ENCODE peak calls at places on chromosomes 5 and 9, in ten cellular contexts. One of them, this sample, is unnamed.

GRCh38 chr5:33401482-33402390 is 39.0 kb upstream of the TARS1 start:
- DNase-seq in type B pancreatic cell: no peak
- DNase-seq in lower lobe of right lung: no peak
- DNase-seq in endothelial cell: peak
- DNase-seq in AG04450: no peak
- DNase-seq in left ventricle myocardium inferior: no peak
- DNase-seq in dorsolateral prefrontal cortex: no peak
- DNase-seq in pancreas: no peak
- DNase-seq in colonic mucosa: no peak
- DNase-seq in HFF-Myc: peak
- DNase-seq in this sample: no peak

GRCh38 chr9:92655896-92656536 is 13.9 kb downstream of the IPPK start:
- DNase-seq in HFF-Myc: no peak
- DNase-seq in endothelial cell: no peak
- DNase-seq in type B pancreatic cell: no peak
- DNase-seq in colonic mucosa: no peak
- DNase-seq in pancreas: no peak
- DNase-seq in left ventricle myocardium inferior: no peak
- DNase-seq in AG04450: no peak
- DNase-seq in lower lobe of right lung: no peak
- DNase-seq in dorsolateral prefrontal cortex: peak
- DNase-seq in this sample: no peak

GRCh38 chr5:97157689-97158088 is 15.3 kb upstream of the LIX1 start:
- DNase-seq in type B pancreatic cell: no peak
- DNase-seq in AG04450: no peak
- DNase-seq in colonic mucosa: no peak
- DNase-seq in left ventricle myocardium inferior: no peak
- DNase-seq in endothelial cell: no peak
- DNase-seq in dorsolateral prefrontal cortex: no peak
- DNase-seq in pancreas: no peak
- DNase-seq in HFF-Myc: no peak
- DNase-seq in lower lobe of right lung: no peak
- DNase-seq in this sample: no peak

GRCh38 chr9:95635986-95636600 is 119.3 kb upstream of the PTCH1 start:
- DNase-seq in endothelial cell: no peak
- DNase-seq in lower lobe of right lung: no peak
- DNase-seq in dorsolateral prefrontal cortex: no peak
- DNase-seq in HFF-Myc: no peak
- DNase-seq in left ventricle myocardium inferior: no peak
- DNase-seq in pancreas: no peak
- DNase-seq in AG04450: no peak
- DNase-seq in colonic mucosa: no peak
- DNase-seq in type B pancreatic cell: no peak
- DNase-seq in this sample: no peak

GRCh38 chr5:440413-441180 is 2.4 kb upstream of the EXOC3 start:
- DNase-seq in lower lobe of right lung: no peak
- DNase-seq in endothelial cell: no peak
- DNase-seq in dorsolateral prefrontal cortex: peak
- DNase-seq in AG04450: no peak
- DNase-seq in left ventricle myocardium inferior: no peak
- DNase-seq in colonic mucosa: no peak
- DNase-seq in pancreas: no peak
- DNase-seq in HFF-Myc: no peak
- DNase-seq in type B pancreatic cell: no peak
- DNase-seq in this sample: no peak

GRCh38 chr9:83432104-83432627 is 106.0 kb downstream of the FRMD3 start:
- DNase-seq in type B pancreatic cell: no peak
- DNase-seq in colonic mucosa: peak
- DNase-seq in pancreas: peak
- DNase-seq in AG04450: no peak
- DNase-seq in dorsolateral prefrontal cortex: peak
- DNase-seq in lower lobe of right lung: peak
- DNase-seq in endothelial cell: no peak
- DNase-seq in HFF-Myc: no peak
- DNase-seq in left ventricle myocardium inferior: peak
- DNase-seq in this sample: no peak

GRCh38 chr9:94577036-94577435 is 16.6 kb downstream of the FBP2 start:
- DNase-seq in pancreas: no peak
- DNase-seq in AG04450: no peak
- DNase-seq in type B pancreatic cell: no peak
- DNase-seq in endothelial cell: no peak
- DNase-seq in left ventricle myocardium inferior: no peak
- DNase-seq in HFF-Myc: no peak
- DNase-seq in dorsolateral prefrontal cortex: no peak
- DNase-seq in lower lobe of right lung: no peak
- DNase-seq in colonic mucosa: no peak
- DNase-seq in this sample: no peak

GRCh38 chr5:38576971-38577684 is 20.7 kb upstream of the LIFR start:
- DNase-seq in pancreas: no peak
- DNase-seq in dorsolateral prefrontal cortex: no peak
- DNase-seq in endothelial cell: no peak
- DNase-seq in type B pancreatic cell: no peak
- DNase-seq in left ventricle myocardium inferior: no peak
- DNase-seq in lower lobe of right lung: no peak
- DNase-seq in AG04450: no peak
- DNase-seq in HFF-Myc: no peak
- DNase-seq in colonic mucosa: no peak
- DNase-seq in this sample: no peak

GRCh38 chr5:173010547-173011464 is 27.2 kb downstream of the ATP6V0E1 start:
- DNase-seq in colonic mucosa: peak
- DNase-seq in lower lobe of right lung: peak
- DNase-seq in endothelial cell: peak
- DNase-seq in dorsolateral prefrontal cortex: peak
- DNase-seq in pancreas: no peak
- DNase-seq in AG04450: no peak
- DNase-seq in type B pancreatic cell: no peak
- DNase-seq in left ventricle myocardium inferior: peak
- DNase-seq in HFF-Myc: no peak
- DNase-seq in this sample: no peak

GRCh38 chr5:38382898-38383297 is 124.5 kb downstream of the EGFLAM start:
- DNase-seq in colonic mucosa: peak
- DNase-seq in endothelial cell: peak
- DNase-seq in dorsolateral prefrontal cortex: peak
- DNase-seq in type B pancreatic cell: no peak
- DNase-seq in lower lobe of right lung: peak
- DNase-seq in left ventricle myocardium inferior: peak
- DNase-seq in AG04450: peak
- DNase-seq in pancreas: peak
- DNase-seq in HFF-Myc: peak
- DNase-seq in this sample: peak

GRCh38 chr5:116068028-116068632 is 16.7 kb upstream of the COMMD10 start:
- DNase-seq in dorsolateral prefrontal cortex: no peak
- DNase-seq in lower lobe of right lung: no peak
- DNase-seq in left ventricle myocardium inferior: no peak
- DNase-seq in HFF-Myc: peak
- DNase-seq in pancreas: no peak
- DNase-seq in type B pancreatic cell: no peak
- DNase-seq in endothelial cell: peak
- DNase-seq in AG04450: peak
- DNase-seq in colonic mucosa: peak
- DNase-seq in this sample: no peak

GRCh38 chr9:121607434-121608248 is 43.8 kb upstream of the DAB2IP start:
- DNase-seq in HFF-Myc: no peak
- DNase-seq in AG04450: no peak
- DNase-seq in type B pancreatic cell: no peak
- DNase-seq in pancreas: no peak
- DNase-seq in colonic mucosa: no peak
- DNase-seq in dorsolateral prefrontal cortex: no peak
- DNase-seq in left ventricle myocardium inferior: peak
- DNase-seq in lower lobe of right lung: no peak
- DNase-seq in endothelial cell: no peak
- DNase-seq in this sample: no peak

GRCh38 chr5:68155940-68156339 is 59.6 kb upstream of the PIK3R1 start:
- DNase-seq in colonic mucosa: no peak
- DNase-seq in endothelial cell: no peak
- DNase-seq in type B pancreatic cell: no peak
- DNase-seq in left ventricle myocardium inferior: no peak
- DNase-seq in dorsolateral prefrontal cortex: no peak
- DNase-seq in AG04450: no peak
- DNase-seq in pancreas: no peak
- DNase-seq in HFF-Myc: no peak
- DNase-seq in lower lobe of right lung: no peak
- DNase-seq in this sample: no peak

GRCh38 chr9:106203832-106204516 is 509.6 kb downstream of the TMEM38B start:
- DNase-seq in lower lobe of right lung: no peak
- DNase-seq in type B pancreatic cell: no peak
- DNase-seq in left ventricle myocardium inferior: no peak
- DNase-seq in colonic mucosa: peak
- DNase-seq in endothelial cell: no peak
- DNase-seq in HFF-Myc: no peak
- DNase-seq in AG04450: no peak
- DNase-seq in dorsolateral prefrontal cortex: no peak
- DNase-seq in pancreas: no peak
- DNase-seq in this sample: no peak
- TF ChIP-seq CTCF in lower lobe of right lung: no peak
- TF ChIP-seq CTCF in type B pancreatic cell: no peak
- TF ChIP-seq CTCF in left ventricle myocardium inferior: no peak
- TF ChIP-seq CTCF in colonic mucosa: no peak
- TF ChIP-seq CTCF in endothelial cell: no peak
- TF ChIP-seq CTCF in HFF-Myc: no peak
- TF ChIP-seq CTCF in AG04450: no peak
- TF ChIP-seq CTCF in dorsolateral prefrontal cortex: no peak
- TF ChIP-seq CTCF in pancreas: no peak
- TF ChIP-seq CTCF in this sample: no peak

GRCh38 chr9:18825775-18826174 is 207.2 kb downstream of the SAXO1 start:
- DNase-seq in colonic mucosa: no peak
- DNase-seq in endothelial cell: no peak
- DNase-seq in left ventricle myocardium inferior: no peak
- DNase-seq in pancreas: no peak
- DNase-seq in HFF-Myc: no peak
- DNase-seq in AG04450: no peak
- DNase-seq in lower lobe of right lung: no peak
- DNase-seq in dorsolateral prefrontal cortex: no peak
- DNase-seq in type B pancreatic cell: no peak
- DNase-seq in this sample: no peak

GRCh38 chr9:18822850-18823249 is 210.2 kb downstream of the SAXO1 start:
- DNase-seq in endothelial cell: no peak
- DNase-seq in HFF-Myc: no peak
- DNase-seq in colonic mucosa: peak
- DNase-seq in type B pancreatic cell: no peak
- DNase-seq in lower lobe of right lung: no peak
- DNase-seq in pancreas: no peak
- DNase-seq in AG04450: no peak
- DNase-seq in left ventricle myocardium inferior: no peak
- DNase-seq in dorsolateral prefrontal cortex: no peak
- DNase-seq in this sample: no peak

GRCh38 chr9:18821794-18822193 is 211.2 kb downstream of the SAXO1 start:
- DNase-seq in type B pancreatic cell: no peak
- DNase-seq in left ventricle myocardium inferior: no peak
- DNase-seq in pancreas: no peak
- DNase-seq in dorsolateral prefrontal cortex: no peak
- DNase-seq in AG04450: no peak
- DNase-seq in colonic mucosa: peak
- DNase-seq in lower lobe of right lung: no peak
- DNase-seq in HFF-Myc: no peak
- DNase-seq in endothelial cell: no peak
- DNase-seq in this sample: peak

GRCh38 chr9:18826248-18826647 is 206.8 kb downstream of the SAXO1 start:
- DNase-seq in left ventricle myocardium inferior: no peak
- DNase-seq in type B pancreatic cell: no peak
- DNase-seq in AG04450: no peak
- DNase-seq in pancreas: no peak
- DNase-seq in endothelial cell: no peak
- DNase-seq in HFF-Myc: no peak
- DNase-seq in lower lobe of right lung: no peak
- DNase-seq in dorsolateral prefrontal cortex: no peak
- DNase-seq in colonic mucosa: no peak
- DNase-seq in this sample: no peak

GRCh38 chr9:18824095-18824666 is 208.8 kb downstream of the SAXO1 start:
- DNase-seq in HFF-Myc: no peak
- DNase-seq in pancreas: no peak
- DNase-seq in type B pancreatic cell: no peak
- DNase-seq in colonic mucosa: peak
- DNase-seq in endothelial cell: no peak
- DNase-seq in AG04450: no peak
- DNase-seq in left ventricle myocardium inferior: no peak
- DNase-seq in lower lobe of right lung: no peak
- DNase-seq in dorsolateral prefrontal cortex: no peak
- DNase-seq in this sample: no peak
- TF ChIP-seq CTCF in HFF-Myc: peak
- TF ChIP-seq CTCF in pancreas: no peak
- TF ChIP-seq CTCF in type B pancreatic cell: peak
- TF ChIP-seq CTCF in colonic mucosa: peak
- TF ChIP-seq CTCF in endothelial cell: no peak
- TF ChIP-seq CTCF in AG04450: peak
- TF ChIP-seq CTCF in left ventricle myocardium inferior: no peak
- TF ChIP-seq CTCF in lower lobe of right lung: no peak
- TF ChIP-seq CTCF in dorsolateral prefrontal cortex: peak
- TF ChIP-seq CTCF in this sample: peak

GRCh38 chr9:114746591-114746990 is 59.2 kb downstream of the TNFSF15 start:
- DNase-seq in left ventricle myocardium inferior: no peak
- DNase-seq in HFF-Myc: peak
- DNase-seq in AG04450: no peak
- DNase-seq in endothelial cell: no peak
- DNase-seq in dorsolateral prefrontal cortex: no peak
- DNase-seq in type B pancreatic cell: no peak
- DNase-seq in colonic mucosa: no peak
- DNase-seq in pancreas: no peak
- DNase-seq in lower lobe of right lung: no peak
- DNase-seq in this sample: peak
- TF ChIP-seq CTCF in left ventricle myocardium inferior: no peak
- TF ChIP-seq CTCF in HFF-Myc: no peak
- TF ChIP-seq CTCF in AG04450: no peak
- TF ChIP-seq CTCF in endothelial cell: no peak
- TF ChIP-seq CTCF in dorsolateral prefrontal cortex: no peak
- TF ChIP-seq CTCF in type B pancreatic cell: no peak
- TF ChIP-seq CTCF in colonic mucosa: no peak
- TF ChIP-seq CTCF in pancreas: no peak
- TF ChIP-seq CTCF in lower lobe of right lung: no peak
- TF ChIP-seq CTCF in this sample: no peak

GRCh38 chr9:87100001-87100400 is 152.7 kb upstream of the GAS1 start:
- DNase-seq in AG04450: no peak
- DNase-seq in type B pancreatic cell: no peak
- DNase-seq in lower lobe of right lung: no peak
- DNase-seq in left ventricle myocardium inferior: no peak
- DNase-seq in colonic mucosa: no peak
- DNase-seq in pancreas: no peak
- DNase-seq in endothelial cell: no peak
- DNase-seq in dorsolateral prefrontal cortex: no peak
- DNase-seq in HFF-Myc: no peak
- DNase-seq in this sample: no peak

GRCh38 chr9:87097238-87097637 is 149.9 kb upstream of the GAS1 start:
- DNase-seq in lower lobe of right lung: no peak
- DNase-seq in dorsolateral prefrontal cortex: no peak
- DNase-seq in type B pancreatic cell: no peak
- DNase-seq in colonic mucosa: no peak
- DNase-seq in HFF-Myc: no peak
- DNase-seq in pancreas: no peak
- DNase-seq in endothelial cell: no peak
- DNase-seq in left ventricle myocardium inferior: no peak
- DNase-seq in AG04450: no peak
- DNase-seq in this sample: no peak

GRCh38 chr9:87093777-87094176 is 146.5 kb upstream of the GAS1 start:
- DNase-seq in pancreas: no peak
- DNase-seq in lower lobe of right lung: no peak
- DNase-seq in colonic mucosa: no peak
- DNase-seq in endothelial cell: no peak
- DNase-seq in AG04450: no peak
- DNase-seq in type B pancreatic cell: no peak
- DNase-seq in dorsolateral prefrontal cortex: no peak
- DNase-seq in left ventricle myocardium inferior: no peak
- DNase-seq in HFF-Myc: no peak
- DNase-seq in this sample: no peak

GRCh38 chr9:87099383-87099782 is 152.1 kb upstream of the GAS1 start:
- DNase-seq in AG04450: no peak
- DNase-seq in endothelial cell: no peak
- DNase-seq in type B pancreatic cell: no peak
- DNase-seq in colonic mucosa: no peak
- DNase-seq in dorsolateral prefrontal cortex: no peak
- DNase-seq in left ventricle myocardium inferior: no peak
- DNase-seq in HFF-Myc: no peak
- DNase-seq in pancreas: no peak
- DNase-seq in lower lobe of right lung: no peak
- DNase-seq in this sample: no peak

GRCh38 chr9:87095961-87096360 is 148.7 kb upstream of the GAS1 start:
- DNase-seq in type B pancreatic cell: no peak
- DNase-seq in left ventricle myocardium inferior: no peak
- DNase-seq in dorsolateral prefrontal cortex: no peak
- DNase-seq in colonic mucosa: no peak
- DNase-seq in lower lobe of right lung: no peak
- DNase-seq in AG04450: no peak
- DNase-seq in HFF-Myc: no peak
- DNase-seq in pancreas: no peak
- DNase-seq in endothelial cell: no peak
- DNase-seq in this sample: no peak
- TF ChIP-seq CTCF in type B pancreatic cell: no peak
- TF ChIP-seq CTCF in left ventricle myocardium inferior: no peak
- TF ChIP-seq CTCF in dorsolateral prefrontal cortex: no peak
- TF ChIP-seq CTCF in colonic mucosa: no peak
- TF ChIP-seq CTCF in lower lobe of right lung: no peak
- TF ChIP-seq CTCF in AG04450: no peak
- TF ChIP-seq CTCF in HFF-Myc: no peak
- TF ChIP-seq CTCF in pancreas: no peak
- TF ChIP-seq CTCF in endothelial cell: no peak
- TF ChIP-seq CTCF in this sample: no peak

This sample was measured in AG09319.